ENCODE peak calls at places on chromosome 11, in four cellular contexts. O is HepG2, Y is GM12878, T is H1. S is an unnamed sample.

GRCh38 chr11:35364101-35364780 is 55.1 kb downstream of the SLC1A2 start:
- DNase-seq in O (no peak), Y (no peak), T (no peak), S (no peak)

GRCh38 chr11:29963796-29964195 is 53.0 kb downstream of the KCNA4 start:
- DNase-seq in O (no peak), Y (no peak), T (no peak), S (no peak)

GRCh38 chr11:88402784-88403183 is 65.2 kb upstream of the CTSC start:
- DNase-seq in O (no peak), Y (no peak), T (no peak), S (no peak)

GRCh38 chr11:92750794-92751193 is 218.7 kb upstream of the MTNR1B start:
- DNase-seq in O (no peak), Y (no peak), T (no peak), S (no peak)

GRCh38 chr11:72738199-72739141 is 13.7 kb downstream of the ARAP1 start:
- DNase-seq in O (no peak), Y (no peak), T (no peak), S (no peak)

GRCh38 chr11:126738632-126739031 is 261.9 kb downstream of the KIRREL3 start:
- DNase-seq in O (no peak), Y (no peak), T (no peak), S (no peak)

GRCh38 chr11:103532133-103532788 is 423.0 kb downstream of the DYNC2H1 start:
- DNase-seq in O (no peak), Y (no peak), T (no peak), S (no peak)

GRCh38 chr11:46222485-46223251 is 54.8 kb upstream of the CREB3L1 start:
- DNase-seq in O (no peak), Y (no peak), T (no peak), S (no peak)

GRCh38 chr11:95443386-95443785 is 212.4 kb upstream of the SESN3 start:
- DNase-seq in O (peak; percentile 5), Y (peak; percentile 48), T (no peak), S (no peak)

GRCh38 chr11:108715239-108715638 is 50.4 kb downstream of the DDX10 start:
- DNase-seq in O (peak; percentile 30), Y (no peak), T (no peak), S (no peak)

GRCh38 chr11:67484847-67485311 is 2.1 kb downstream of the AIP start:
- DNase-seq in O (no peak), Y (peak; percentile 76), T (no peak), S (no peak)
- TF ChIP-seq SUZ12 in O (no peak), Y (no peak), T (no peak), S (no peak)

DNA sequence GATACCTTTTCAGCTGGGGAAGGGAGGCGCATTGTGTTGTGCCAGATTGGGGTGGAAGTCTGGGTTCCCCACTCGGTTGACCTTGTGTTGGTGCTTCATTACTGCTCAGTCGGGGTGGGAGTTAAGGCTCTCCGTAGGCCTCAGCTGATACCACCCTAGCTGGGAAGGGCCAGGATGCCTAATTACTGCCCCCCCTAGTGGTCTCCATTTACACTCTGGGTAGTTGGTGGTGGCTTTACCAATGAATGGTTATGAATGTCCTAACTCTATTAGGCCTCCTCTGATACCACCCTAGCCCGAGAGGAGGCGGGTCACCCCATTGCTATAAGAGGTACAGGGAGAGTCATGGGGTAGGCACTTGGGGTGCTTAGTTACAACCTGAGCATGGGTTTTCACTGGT is 27.5 kb upstream of the HIKESHI start:
- DNase-seq in O (peak; percentile 5), Y (no peak), T (no peak), S (no peak)
- TF ChIP-seq ZNF274 in O (no peak), Y (no peak), T (no peak), S (no peak)

DNA sequence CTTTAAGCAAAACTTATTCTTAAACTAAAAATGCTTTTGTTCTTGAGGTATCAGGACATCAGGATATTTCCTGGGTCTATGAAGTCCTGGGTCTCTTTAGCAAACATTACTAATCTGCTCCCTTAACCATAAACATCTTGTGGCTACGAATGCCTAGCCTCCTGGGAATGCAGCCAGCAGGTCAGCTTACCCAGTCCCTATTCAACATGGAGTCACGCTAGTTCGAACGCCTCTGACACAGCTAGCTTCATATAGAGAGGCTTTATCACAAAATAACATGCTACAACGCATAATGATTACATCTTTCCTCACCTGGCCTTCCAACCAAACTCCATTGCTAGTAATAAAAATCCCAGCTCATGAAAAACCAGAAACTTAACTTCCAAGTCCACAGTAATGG is 17.5 kb upstream of the FIBIN start:
- DNase-seq in O (no peak), Y (no peak), T (no peak), S (no peak)
- TF ChIP-seq SUZ12 in O (no peak), Y (no peak), T (no peak), S (no peak)

GRCh38 chr11:118263694-118264567 is at the start of gene MPZL2:
- DNase-seq in O (peak; percentile 81), Y (no peak), T (no peak), S (no peak)
- TF ChIP-seq ZNF274 in O (no peak), Y (no peak), T (no peak), S (no peak)

DNA sequence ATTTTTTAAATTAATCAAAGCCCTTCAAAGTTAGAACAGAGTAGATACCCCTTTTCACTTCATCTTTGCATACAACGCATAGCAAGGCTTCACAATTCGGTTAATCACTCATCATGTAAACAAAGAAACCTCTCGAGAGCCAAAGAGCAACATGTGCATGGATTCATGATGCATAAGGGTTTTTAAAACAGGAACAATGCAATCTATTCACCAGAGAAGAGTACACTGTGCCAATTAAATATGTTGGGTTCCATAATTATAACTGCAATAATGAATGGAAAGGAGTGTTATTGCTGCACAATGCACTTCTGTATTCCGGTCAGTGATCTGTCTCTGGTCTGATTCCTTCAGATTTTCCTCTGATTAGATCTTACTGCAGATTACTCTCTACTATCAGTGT is 45.3 kb downstream of the CADM1 start:
- DNase-seq in O (no peak), Y (no peak), T (no peak), S (no peak)
- TF ChIP-seq SUZ12 in O (no peak), Y (no peak), T (no peak), S (no peak)

S was measured in NT2/D1.